ENCODE peak calls at places on chromosomes 7 and 10, in six cellular contexts. A, D, Z, Q, E and W are unnamed samples.

GRCh38 chr10:48551796-48552591 is 52.9 kb downstream of the ARHGAP22 start:
- DNase-seq in A (no peak), D (peak; percentile 47), Z (no peak), Q (peak; percentile 47), E (peak; percentile 35), W (no peak)

GRCh38 chr7:56074371-56074791 is 10.3 kb downstream of the SUMF2 start:
- DNase-seq in A (peak; percentile 60), D (peak; percentile 80), Z (peak; percentile 92), Q (peak; percentile 77), E (peak; percentile 84), W (peak; percentile 18)

GRCh38 chr10:3948843-3949242 is 163.8 kb upstream of the KLF6 start:
- DNase-seq in A (no peak), D (peak; percentile 79), Z (no peak), Q (peak; percentile 78), E (no peak), W (no peak)

GRCh38 chr10:8873310-8873709 is 818.8 kb downstream of the GATA3 start:
- DNase-seq in A (no peak), D (peak; percentile 61), Z (no peak), Q (no peak), E (no peak), W (no peak)

GRCh38 chr10:43781480-43782361 is 133.0 kb upstream of the ZNF32 start:
- DNase-seq in A (no peak), D (no peak), Z (no peak), Q (peak; percentile 66), E (no peak), W (no peak)

GRCh38 chr10:125146791-125147604 is 13.4 kb downstream of the CTBP2 start:
- DNase-seq in A (peak; percentile 81), D (peak; percentile 83), Z (no peak), Q (no peak), E (no peak), W (no peak)

GRCh38 chr7:129827467-129827990 is 125.2 kb downstream of the UBE2H start:
- DNase-seq in A (no peak), D (no peak), Z (no peak), Q (no peak), E (no peak), W (no peak)

GRCh38 chr7:13727279-13727678 is 262.2 kb downstream of the ETV1 start:
- DNase-seq in A (no peak), D (no peak), Z (no peak), Q (no peak), E (no peak), W (no peak)

GRCh38 chr7:101754432-101755159 is 62.8 kb upstream of the CUX1 start:
- DNase-seq in A (no peak), D (peak; percentile 15), Z (no peak), Q (peak; percentile 24), E (no peak), W (no peak)

GRCh38 chr7:98892609-98893008 is 14.3 kb downstream of the TRRAP start:
- DNase-seq in A (no peak), D (no peak), Z (no peak), Q (no peak), E (no peak), W (no peak)

GRCh38 chr7:87499494-87499893 is 24.0 kb upstream of the ABCB4 start:
- DNase-seq in A (no peak), D (no peak), Z (no peak), Q (no peak), E (no peak), W (no peak)

GRCh38 chr7:100965723-100966541 is 3.4 kb upstream of the MUC12 start:
- DNase-seq in A (no peak), D (peak; percentile 58), Z (peak; percentile 88), Q (peak; percentile 89), E (peak; percentile 99), W (no peak)

GRCh38 chr7:129777195-129777844 is 165.8 kb downstream of the NRF1 start:
- DNase-seq in A (no peak), D (no peak), Z (no peak), Q (no peak), E (no peak), W (no peak)

GRCh38 chr10:119644994-119645393 is 6.2 kb upstream of the BAG3 start:
- DNase-seq in A (no peak), D (no peak), Z (no peak), Q (no peak), E (no peak), W (no peak)

GRCh38 chr10:71727429-71728217 is 8.0 kb upstream of the C10orf105 start:
- DNase-seq in A (peak; percentile 34), D (peak; percentile 31), Z (peak; percentile 93), Q (peak; percentile 75), E (no peak), W (no peak)

GRCh38 chr10:102502337-102503151 is at the start of gene ACTR1A:
- DNase-seq in A (peak; percentile 96), D (peak; percentile 100), Z (peak; percentile 98), Q (peak; percentile 95), E (peak; percentile 95), W (peak; percentile 93)